ENCODE peak calls at places on chromosomes 5 and 9, in six cellular contexts. B, R, D, M, U and Z are unnamed samples.

GRCh38 chr5:168803541-168803940 is 224.4 kb upstream of the PANK3 start:
- ATAC-seq in B (no peak), R (no peak), D (no peak), M (no peak), U (peak), Z (no peak)

GRCh38 chr9:97387504-97387886 is 24.4 kb upstream of the TDRD7 start:
- ATAC-seq in B (no peak), R (peak), D (no peak), M (peak), U (no peak), Z (no peak)

GRCh38 chr5:44740655-44741054 is 68.1 kb upstream of the MRPS30 start:
- ATAC-seq in B (no peak), R (no peak), D (no peak), M (peak), U (no peak), Z (no peak)

GRCh38 chr9:97594414-97594921 is 38.7 kb downstream of the TSTD2 start:
- ATAC-seq in B (peak), R (no peak), D (no peak), M (no peak), U (peak), Z (peak)

GRCh38 chr9:37421914-37422288 is 595 bp upstream of the GRHPR start:
- ATAC-seq in B (no peak), R (peak), D (peak), M (no peak), U (no peak), Z (peak)

GRCh38 chr9:124940521-124940893 is 376 bp downstream of the GOLGA1 start:
- ATAC-seq in B (peak), R (peak), D (no peak), M (peak), U (no peak), Z (no peak)

GRCh38 chr9:84846501-84847323 is 177.2 kb downstream of the NTRK2 start:
- ATAC-seq in B (no peak), R (no peak), D (no peak), M (no peak), U (no peak), Z (no peak)

GRCh38 chr5:109455598-109456096 is 45.9 kb upstream of the PJA2 start:
- ATAC-seq in B (peak), R (peak), D (peak), M (peak), U (peak), Z (peak)

GRCh38 chr9:110101531-110102161 is 106.3 kb downstream of the C9orf152 start:
- ATAC-seq in B (no peak), R (no peak), D (no peak), M (no peak), U (no peak), Z (no peak)

GRCh38 chr9:13607746-13608445 is 328.4 kb upstream of the MPDZ start:
- ATAC-seq in B (peak), R (no peak), D (peak), M (no peak), U (no peak), Z (no peak)

GRCh38 chr9:99811598-99812383 is 9.9 kb upstream of the NR4A3 start:
- ATAC-seq in B (no peak), R (no peak), D (no peak), M (no peak), U (no peak), Z (no peak)

GRCh38 chr9:96136992-96137665 is 164.8 kb downstream of the HSD17B3 start:
- ATAC-seq in B (no peak), R (no peak), D (peak), M (no peak), U (peak), Z (peak)

GRCh38 chr9:94823710-94824109 is 97.2 kb downstream of the AOPEP start:
- ATAC-seq in B (no peak), R (no peak), D (no peak), M (no peak), U (no peak), Z (no peak)

GRCh38 chr5:157710887-157711286 is 20.3 kb upstream of the THG1L start:
- ATAC-seq in B (no peak), R (peak), D (no peak), M (no peak), U (no peak), Z (no peak)

GRCh38 chr5:139408191-139408590 is 4.3 kb upstream of the SPATA24 start:
- ATAC-seq in B (no peak), R (no peak), D (no peak), M (no peak), U (no peak), Z (no peak)

GRCh38 chr5:137312060-137312459 is 187.1 kb downstream of the SPOCK1 start:
- ATAC-seq in B (no peak), R (no peak), D (no peak), M (no peak), U (no peak), Z (no peak)

GRCh38 chr9:93037476-93037971 is 21.0 kb upstream of the SUSD3 start:
- ATAC-seq in B (no peak), R (no peak), D (peak), M (no peak), U (peak), Z (no peak)

GRCh38 chr5:123664961-123665360 is 153.0 kb downstream of the CSNK1G3 start:
- ATAC-seq in B (no peak), R (no peak), D (no peak), M (no peak), U (no peak), Z (no peak)
- H3K4me3 ChIP-seq in B (no peak), R (no peak), D (no peak), M (no peak), U (no peak), Z (no peak)

GRCh38 chr5:54867310-54867944 is 118.0 kb downstream of the ESM1 start:
- ATAC-seq in B (peak), R (peak), D (peak), M (peak), U (peak), Z (peak)
- H3K4me3 ChIP-seq in B (peak), R (no peak), D (peak), M (no peak), U (no peak), Z (no peak)

GRCh38 chr9:89498845-89499480 is 1.1 kb upstream of the SEMA4D start:
- ATAC-seq in B (no peak), R (no peak), D (no peak), M (no peak), U (peak), Z (no peak)
- H3K4me3 ChIP-seq in B (no peak), R (no peak), D (no peak), M (no peak), U (no peak), Z (peak)

DNA sequence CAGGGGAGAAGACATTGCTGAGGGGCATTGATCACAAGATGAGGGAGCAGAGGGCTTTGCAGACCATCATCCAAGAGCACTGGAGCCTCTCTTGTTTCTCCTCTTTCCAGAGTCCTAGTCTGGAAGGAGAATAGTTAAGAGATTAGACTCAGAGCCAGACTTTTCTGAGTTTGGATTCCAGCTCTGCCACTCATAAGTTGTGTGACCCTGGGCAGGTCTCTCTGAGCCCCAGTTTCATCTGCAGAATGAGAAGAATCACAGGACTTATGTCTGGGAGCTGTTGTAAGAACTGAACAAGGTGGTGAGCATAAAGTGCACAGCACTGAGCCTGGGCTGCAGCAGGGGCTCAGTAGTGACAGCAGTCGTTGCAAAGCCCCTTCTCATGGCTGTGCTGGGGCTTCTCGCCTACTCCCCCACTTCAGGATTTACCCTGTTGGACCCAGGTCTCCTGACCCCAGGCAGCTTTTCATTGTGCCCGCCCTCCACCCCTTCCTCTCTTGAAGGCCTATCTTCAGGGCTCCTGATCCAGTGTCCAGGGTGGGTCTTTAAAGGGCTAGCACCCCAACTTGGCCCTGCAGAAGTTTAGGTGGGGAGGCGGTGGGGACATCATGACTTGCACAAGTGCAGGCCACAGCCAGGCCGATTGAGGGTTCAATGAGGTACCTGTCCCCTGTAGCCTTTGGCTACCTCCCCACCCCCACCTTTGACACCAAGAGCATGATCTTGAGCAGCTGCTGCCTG is 1.5 kb downstream of the SYNPO start:
- ATAC-seq in B (no peak), R (peak), D (no peak), M (no peak), U (no peak), Z (no peak)
- H3K4me3 ChIP-seq in B (no peak), R (peak), D (no peak), M (peak), U (peak), Z (no peak)

GRCh38 chr5:6379246-6379645 is 899 bp upstream of the MED10 start:
- ATAC-seq in B (no peak), R (no peak), D (no peak), M (no peak), U (no peak), Z (no peak)
- H3K4me3 ChIP-seq in B (peak), R (peak), D (no peak), M (peak), U (peak), Z (peak)

DNA sequence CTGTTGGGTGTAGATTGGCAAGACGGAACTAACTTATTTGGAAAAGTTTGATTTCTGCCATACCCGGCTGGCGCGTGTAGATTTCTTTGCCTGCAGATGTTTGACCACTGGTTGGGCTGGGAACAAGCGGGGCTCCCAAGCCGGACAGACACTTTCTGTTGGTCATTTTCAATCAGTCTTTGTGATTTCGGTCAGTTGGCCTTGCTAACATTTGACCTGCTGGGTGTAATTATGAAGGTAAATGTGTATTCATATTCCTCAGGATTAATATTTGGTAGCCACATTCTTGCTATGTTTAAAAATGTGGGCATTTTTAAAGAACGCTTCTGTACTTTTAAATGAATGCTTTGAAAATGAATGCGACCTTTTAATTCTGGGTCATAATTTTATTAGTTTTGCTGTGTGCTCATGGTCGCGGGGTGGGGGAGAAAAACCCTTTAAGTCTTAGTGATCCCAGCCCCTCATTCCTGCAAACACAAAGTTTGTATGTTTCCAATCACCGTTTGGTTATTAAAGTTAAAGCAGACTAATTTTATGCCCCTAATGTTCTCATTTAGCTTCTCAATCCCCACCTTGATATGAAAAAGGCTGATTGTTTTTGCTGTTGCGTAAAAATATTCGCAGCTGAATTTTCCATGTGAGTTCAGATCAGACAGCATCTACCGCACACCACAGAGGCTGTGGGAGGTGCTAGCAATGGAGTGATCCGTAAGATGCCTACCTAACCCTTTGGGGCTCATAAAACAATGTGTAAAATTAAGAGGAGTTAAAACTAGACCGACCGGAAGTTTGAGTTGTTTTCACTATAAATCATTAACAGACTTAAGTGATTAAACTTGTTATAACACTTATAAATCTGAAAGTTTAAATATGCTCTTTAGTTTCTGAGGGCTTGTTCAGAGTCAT is 1.5 kb downstream of the RASGRF2 start:
- ATAC-seq in B (no peak), R (peak), D (no peak), M (no peak), U (peak), Z (no peak)
- H3K4me3 ChIP-seq in B (peak), R (peak), D (no peak), M (no peak), U (peak), Z (peak)